ENCODE peak calls at places on chromosomes 4 and X, in ten cellular contexts. One of them, this sample, is unnamed.

GRCh38 chrX:108396188-108396885 is 41.9 kb downstream of the COL4A6 start:
- DNase-seq in esophagus squamous epithelium: no peak
- DNase-seq in sigmoid colon: no peak
- DNase-seq in body of pancreas: no peak
- DNase-seq in adrenal gland: no peak
- DNase-seq in Peyer's patch: no peak
- DNase-seq in tibial nerve: no peak
- DNase-seq in thyroid gland: no peak
- DNase-seq in H54: no peak
- DNase-seq in heart left ventricle: no peak
- DNase-seq in this sample: no peak

GRCh38 chrX:13794417-13794816 is 22.5 kb downstream of the GPM6B start:
- DNase-seq in esophagus squamous epithelium: no peak
- DNase-seq in sigmoid colon: no peak
- DNase-seq in body of pancreas: no peak
- DNase-seq in adrenal gland: no peak
- DNase-seq in Peyer's patch: no peak
- DNase-seq in tibial nerve: no peak
- DNase-seq in thyroid gland: peak
- DNase-seq in H54: no peak
- DNase-seq in heart left ventricle: no peak
- DNase-seq in this sample: no peak

GRCh38 chr4:14650127-14650526 is 352.2 kb upstream of the CPEB2 start:
- DNase-seq in esophagus squamous epithelium: no peak
- DNase-seq in sigmoid colon: no peak
- DNase-seq in body of pancreas: no peak
- DNase-seq in adrenal gland: no peak
- DNase-seq in Peyer's patch: no peak
- DNase-seq in tibial nerve: no peak
- DNase-seq in thyroid gland: no peak
- DNase-seq in H54: no peak
- DNase-seq in heart left ventricle: no peak
- DNase-seq in this sample: no peak

GRCh38 chr4:23835814-23836478 is 53.9 kb downstream of the PPARGC1A start:
- DNase-seq in esophagus squamous epithelium: no peak
- DNase-seq in sigmoid colon: no peak
- DNase-seq in body of pancreas: no peak
- DNase-seq in adrenal gland: no peak
- DNase-seq in Peyer's patch: no peak
- DNase-seq in tibial nerve: no peak
- DNase-seq in thyroid gland: no peak
- DNase-seq in H54: no peak
- DNase-seq in heart left ventricle: no peak
- DNase-seq in this sample: no peak

GRCh38 chr4:2292679-2293108 is 30.8 kb upstream of the MXD4 start:
- DNase-seq in esophagus squamous epithelium: no peak
- DNase-seq in sigmoid colon: no peak
- DNase-seq in body of pancreas: no peak
- DNase-seq in adrenal gland: peak
- DNase-seq in Peyer's patch: no peak
- DNase-seq in tibial nerve: no peak
- DNase-seq in thyroid gland: no peak
- DNase-seq in H54: no peak
- DNase-seq in heart left ventricle: no peak
- DNase-seq in this sample: no peak

GRCh38 chrX:48493890-48494364 is 14.9 kb upstream of the PORCN start:
- DNase-seq in esophagus squamous epithelium: no peak
- DNase-seq in sigmoid colon: no peak
- DNase-seq in body of pancreas: peak
- DNase-seq in adrenal gland: peak
- DNase-seq in Peyer's patch: no peak
- DNase-seq in tibial nerve: no peak
- DNase-seq in thyroid gland: peak
- DNase-seq in H54: no peak
- DNase-seq in heart left ventricle: no peak
- DNase-seq in this sample: no peak

GRCh38 chr4:73609688-73610087 is 10.5 kb downstream of the RASSF6 start:
- DNase-seq in esophagus squamous epithelium: no peak
- DNase-seq in sigmoid colon: no peak
- DNase-seq in body of pancreas: no peak
- DNase-seq in adrenal gland: no peak
- DNase-seq in Peyer's patch: no peak
- DNase-seq in tibial nerve: no peak
- DNase-seq in thyroid gland: no peak
- DNase-seq in H54: no peak
- DNase-seq in heart left ventricle: no peak
- DNase-seq in this sample: no peak

GRCh38 chr4:14329228-14329627 is 673.1 kb upstream of the CPEB2 start:
- DNase-seq in esophagus squamous epithelium: no peak
- DNase-seq in sigmoid colon: no peak
- DNase-seq in body of pancreas: no peak
- DNase-seq in adrenal gland: no peak
- DNase-seq in Peyer's patch: no peak
- DNase-seq in tibial nerve: no peak
- DNase-seq in thyroid gland: no peak
- DNase-seq in H54: no peak
- DNase-seq in heart left ventricle: no peak
- DNase-seq in this sample: no peak

GRCh38 chr4:152390216-152390615 is 145.7 kb downstream of the FBXW7 start:
- DNase-seq in esophagus squamous epithelium: no peak
- DNase-seq in sigmoid colon: no peak
- DNase-seq in body of pancreas: no peak
- DNase-seq in adrenal gland: no peak
- DNase-seq in Peyer's patch: no peak
- DNase-seq in tibial nerve: no peak
- DNase-seq in thyroid gland: no peak
- DNase-seq in H54: no peak
- DNase-seq in heart left ventricle: no peak
- DNase-seq in this sample: no peak

DNA sequence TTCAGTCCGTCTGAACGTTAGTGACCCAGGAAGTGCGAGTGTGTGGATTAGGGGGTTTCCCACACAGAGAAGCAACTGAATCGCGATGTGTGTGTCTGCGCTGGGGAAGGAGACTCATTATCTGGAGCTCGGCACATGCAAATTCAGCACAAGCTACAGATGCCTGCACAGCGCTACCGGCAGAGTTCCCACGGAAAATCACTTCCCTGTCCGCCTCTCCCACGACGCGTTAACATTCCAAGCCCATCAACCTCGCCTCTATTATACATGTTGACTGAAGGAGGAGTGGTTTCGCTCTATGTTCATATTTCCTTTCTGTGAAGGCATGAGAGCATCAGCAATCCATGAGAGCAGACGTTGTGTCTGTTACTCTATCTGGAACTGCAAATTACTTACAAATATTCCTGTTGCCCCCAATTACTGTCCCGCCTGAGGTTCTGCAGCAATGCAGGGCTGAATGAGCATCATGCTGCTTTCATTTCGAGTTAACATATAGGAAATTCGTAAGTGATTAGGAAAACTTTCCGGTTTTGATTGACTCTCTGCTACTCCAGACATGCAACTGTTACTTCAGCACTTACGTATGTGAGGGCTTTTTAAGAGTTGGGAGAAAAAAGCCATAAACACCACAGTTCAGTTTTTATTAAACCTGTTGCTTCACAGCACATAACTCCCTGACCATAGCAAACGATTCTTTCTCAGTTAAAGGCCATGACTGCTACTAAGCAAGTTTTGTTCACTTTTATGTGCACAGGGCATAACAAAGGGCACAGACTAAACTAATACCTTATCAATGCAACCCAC is 15.0 kb upstream of the MTNR1A start:
- DNase-seq in esophagus squamous epithelium: no peak
- DNase-seq in sigmoid colon: no peak
- DNase-seq in body of pancreas: peak
- DNase-seq in adrenal gland: no peak
- DNase-seq in Peyer's patch: no peak
- DNase-seq in tibial nerve: no peak
- DNase-seq in thyroid gland: no peak
- DNase-seq in H54: no peak
- DNase-seq in heart left ventricle: no peak
- DNase-seq in this sample: no peak
- TF ChIP-seq POLR2A in esophagus squamous epithelium: no peak
- TF ChIP-seq POLR2A in sigmoid colon: no peak
- TF ChIP-seq POLR2A in body of pancreas: peak
- TF ChIP-seq POLR2A in adrenal gland: no peak
- TF ChIP-seq POLR2A in Peyer's patch: no peak
- TF ChIP-seq POLR2A in tibial nerve: no peak
- TF ChIP-seq POLR2A in thyroid gland: no peak
- TF ChIP-seq POLR2A in H54: no peak
- TF ChIP-seq POLR2A in heart left ventricle: no peak
- TF ChIP-seq POLR2A in this sample: no peak

GRCh38 chr4:3340703-3341088 is 47.9 kb downstream of the RGS12 start:
- DNase-seq in esophagus squamous epithelium: no peak
- DNase-seq in sigmoid colon: no peak
- DNase-seq in body of pancreas: peak
- DNase-seq in adrenal gland: peak
- DNase-seq in Peyer's patch: no peak
- DNase-seq in tibial nerve: no peak
- DNase-seq in thyroid gland: peak
- DNase-seq in H54: no peak
- DNase-seq in heart left ventricle: no peak
- DNase-seq in this sample: peak

GRCh38 chr4:3341760-3342159 is 48.9 kb downstream of the RGS12 start:
- DNase-seq in esophagus squamous epithelium: no peak
- DNase-seq in sigmoid colon: no peak
- DNase-seq in body of pancreas: no peak
- DNase-seq in adrenal gland: no peak
- DNase-seq in Peyer's patch: no peak
- DNase-seq in tibial nerve: no peak
- DNase-seq in thyroid gland: no peak
- DNase-seq in H54: no peak
- DNase-seq in heart left ventricle: no peak
- DNase-seq in this sample: no peak

GRCh38 chr4:3343358-3343757 is 50.5 kb downstream of the RGS12 start:
- DNase-seq in esophagus squamous epithelium: no peak
- DNase-seq in sigmoid colon: no peak
- DNase-seq in body of pancreas: no peak
- DNase-seq in adrenal gland: no peak
- DNase-seq in Peyer's patch: no peak
- DNase-seq in tibial nerve: no peak
- DNase-seq in thyroid gland: no peak
- DNase-seq in H54: no peak
- DNase-seq in heart left ventricle: no peak
- DNase-seq in this sample: no peak

GRCh38 chr4:3344104-3344503 is 51.3 kb downstream of the RGS12 start:
- DNase-seq in esophagus squamous epithelium: no peak
- DNase-seq in sigmoid colon: no peak
- DNase-seq in body of pancreas: no peak
- DNase-seq in adrenal gland: no peak
- DNase-seq in Peyer's patch: no peak
- DNase-seq in tibial nerve: no peak
- DNase-seq in thyroid gland: no peak
- DNase-seq in H54: no peak
- DNase-seq in heart left ventricle: no peak
- DNase-seq in this sample: no peak

DNA sequence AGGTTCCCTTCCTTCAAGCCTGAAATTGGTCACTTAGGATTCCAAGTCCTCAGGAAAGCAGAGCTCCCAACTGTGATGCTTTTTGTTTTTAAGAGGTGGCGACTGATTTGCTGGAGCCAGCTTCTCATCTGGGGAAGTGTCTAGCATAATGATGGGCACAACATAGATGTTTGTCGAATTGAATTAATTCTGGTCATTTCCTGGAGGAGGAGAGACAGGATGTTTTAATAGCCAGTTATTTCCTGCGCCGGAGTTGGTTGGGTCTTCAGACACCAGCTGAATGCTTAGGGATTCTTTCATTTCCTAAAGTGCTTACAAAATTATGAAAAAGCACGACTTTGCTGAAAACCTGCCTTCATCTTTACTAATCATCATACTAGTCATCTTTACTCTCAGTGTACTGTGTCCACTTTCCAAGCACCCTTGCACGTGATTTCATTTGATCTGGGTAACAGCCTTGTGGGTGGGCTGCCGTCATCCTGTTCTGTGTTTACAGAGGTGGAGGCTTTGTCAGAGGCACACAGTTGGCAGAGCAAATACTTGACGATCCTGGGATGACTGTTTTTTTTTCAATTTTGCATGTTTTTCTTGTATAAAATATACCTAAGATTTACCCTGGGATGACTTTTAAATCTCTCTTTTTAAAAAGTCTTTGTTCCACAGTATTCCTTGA is 49.5 kb downstream of the RGS12 start:
- DNase-seq in esophagus squamous epithelium: no peak
- DNase-seq in sigmoid colon: no peak
- DNase-seq in body of pancreas: no peak
- DNase-seq in adrenal gland: no peak
- DNase-seq in Peyer's patch: no peak
- DNase-seq in tibial nerve: no peak
- DNase-seq in thyroid gland: no peak
- DNase-seq in H54: no peak
- DNase-seq in heart left ventricle: no peak
- DNase-seq in this sample: no peak
- TF ChIP-seq POLR2A in esophagus squamous epithelium: no peak
- TF ChIP-seq POLR2A in sigmoid colon: no peak
- TF ChIP-seq POLR2A in body of pancreas: no peak
- TF ChIP-seq POLR2A in adrenal gland: no peak
- TF ChIP-seq POLR2A in Peyer's patch: no peak
- TF ChIP-seq POLR2A in tibial nerve: no peak
- TF ChIP-seq POLR2A in thyroid gland: no peak
- TF ChIP-seq POLR2A in H54: no peak
- TF ChIP-seq POLR2A in heart left ventricle: no peak
- TF ChIP-seq POLR2A in this sample: no peak

GRCh38 chr4:36198068-36198808 is 46.1 kb downstream of the ARAP2 start:
- DNase-seq in esophagus squamous epithelium: no peak
- DNase-seq in sigmoid colon: peak
- DNase-seq in body of pancreas: no peak
- DNase-seq in adrenal gland: no peak
- DNase-seq in Peyer's patch: no peak
- DNase-seq in tibial nerve: no peak
- DNase-seq in thyroid gland: no peak
- DNase-seq in H54: no peak
- DNase-seq in heart left ventricle: no peak
- DNase-seq in this sample: no peak
- TF ChIP-seq POLR2A in esophagus squamous epithelium: no peak
- TF ChIP-seq POLR2A in sigmoid colon: no peak
- TF ChIP-seq POLR2A in body of pancreas: no peak
- TF ChIP-seq POLR2A in adrenal gland: no peak
- TF ChIP-seq POLR2A in Peyer's patch: no peak
- TF ChIP-seq POLR2A in tibial nerve: no peak
- TF ChIP-seq POLR2A in thyroid gland: no peak
- TF ChIP-seq POLR2A in H54: no peak
- TF ChIP-seq POLR2A in heart left ventricle: no peak
- TF ChIP-seq POLR2A in this sample: no peak

GRCh38 chrX:136497556-136498048 is at the start of gene HTATSF1:
- DNase-seq in esophagus squamous epithelium: no peak
- DNase-seq in sigmoid colon: peak
- DNase-seq in body of pancreas: no peak
- DNase-seq in adrenal gland: no peak
- DNase-seq in Peyer's patch: no peak
- DNase-seq in tibial nerve: no peak
- DNase-seq in thyroid gland: no peak
- DNase-seq in H54: no peak
- DNase-seq in heart left ventricle: no peak
- DNase-seq in this sample: peak
- TF ChIP-seq POLR2A in esophagus squamous epithelium: no peak
- TF ChIP-seq POLR2A in sigmoid colon: peak
- TF ChIP-seq POLR2A in body of pancreas: no peak
- TF ChIP-seq POLR2A in adrenal gland: no peak
- TF ChIP-seq POLR2A in Peyer's patch: no peak
- TF ChIP-seq POLR2A in tibial nerve: no peak
- TF ChIP-seq POLR2A in thyroid gland: no peak
- TF ChIP-seq POLR2A in H54: peak
- TF ChIP-seq POLR2A in heart left ventricle: no peak
- TF ChIP-seq POLR2A in this sample: no peak

This sample was measured in right lobe of liver.